ENCODE peak calls at places on chromosomes 2 and 18, in nine cellular contexts. One of them, this sample, is unnamed.

GRCh38 chr2:202035089-202035940 is 1.7 kb downstream of the FZD7 start:
- DNase-seq in NCI-H2081: no peak
- DNase-seq in NCI-H1694: no peak
- DNase-seq in activated naive CD8-positive, alpha-beta T cell treated with anti-CD3 and anti-CD28 coated beads, Interleukin-2, amount 50 U/mL, for 24 hours: peak; percentile 40
- DNase-seq in HFF-Myc: no peak
- DNase-seq in activated CD4-positive, alpha-beta T cell treated with anti-CD3 and anti-CD28 coated beads for 36 hours: peak; percentile 62
- DNase-seq in fibroblast of the conjunctiva: peak; percentile 67
- DNase-seq in HuH-7: no peak
- DNase-seq in activated CD8-positive, alpha-beta memory T cell treated with anti-CD3 and anti-CD28 coated beads for 48 hours: no peak
- DNase-seq in this sample: no peak

GRCh38 chr2:235200216-235200615 is 248.4 kb downstream of the SH3BP4 start:
- DNase-seq in HuH-7: no peak
- DNase-seq in fibroblast of the conjunctiva: no peak
- DNase-seq in NCI-H1694: no peak
- DNase-seq in activated naive CD8-positive, alpha-beta T cell treated with anti-CD3 and anti-CD28 coated beads, Interleukin-2, amount 50 U/mL, for 24 hours: no peak
- DNase-seq in activated CD8-positive, alpha-beta memory T cell treated with anti-CD3 and anti-CD28 coated beads for 48 hours: no peak
- DNase-seq in HFF-Myc: no peak
- DNase-seq in activated CD4-positive, alpha-beta T cell treated with anti-CD3 and anti-CD28 coated beads for 36 hours: no peak
- DNase-seq in NCI-H2081: no peak
- DNase-seq in this sample: no peak

GRCh38 chr18:57466745-57467144 is 31.6 kb downstream of the ONECUT2 start:
- DNase-seq in activated CD4-positive, alpha-beta T cell treated with anti-CD3 and anti-CD28 coated beads for 36 hours: no peak
- DNase-seq in HuH-7: no peak
- DNase-seq in fibroblast of the conjunctiva: no peak
- DNase-seq in activated naive CD8-positive, alpha-beta T cell treated with anti-CD3 and anti-CD28 coated beads, Interleukin-2, amount 50 U/mL, for 24 hours: no peak
- DNase-seq in HFF-Myc: no peak
- DNase-seq in NCI-H2081: no peak
- DNase-seq in NCI-H1694: peak; percentile 6
- DNase-seq in activated CD8-positive, alpha-beta memory T cell treated with anti-CD3 and anti-CD28 coated beads for 48 hours: no peak
- DNase-seq in this sample: no peak

GRCh38 chr18:12742453-12742852 is 39.6 kb downstream of the PSMG2 start:
- DNase-seq in NCI-H2081: no peak
- DNase-seq in activated CD4-positive, alpha-beta T cell treated with anti-CD3 and anti-CD28 coated beads for 36 hours: no peak
- DNase-seq in activated CD8-positive, alpha-beta memory T cell treated with anti-CD3 and anti-CD28 coated beads for 48 hours: no peak
- DNase-seq in activated naive CD8-positive, alpha-beta T cell treated with anti-CD3 and anti-CD28 coated beads, Interleukin-2, amount 50 U/mL, for 24 hours: no peak
- DNase-seq in fibroblast of the conjunctiva: peak; percentile 40
- DNase-seq in HuH-7: no peak
- DNase-seq in HFF-Myc: no peak
- DNase-seq in NCI-H1694: no peak
- DNase-seq in this sample: no peak

GRCh38 chr2:119721462-119721861 is 38.3 kb upstream of the PTPN4 start:
- DNase-seq in activated CD4-positive, alpha-beta T cell treated with anti-CD3 and anti-CD28 coated beads for 36 hours: no peak
- DNase-seq in activated CD8-positive, alpha-beta memory T cell treated with anti-CD3 and anti-CD28 coated beads for 48 hours: no peak
- DNase-seq in activated naive CD8-positive, alpha-beta T cell treated with anti-CD3 and anti-CD28 coated beads, Interleukin-2, amount 50 U/mL, for 24 hours: no peak
- DNase-seq in fibroblast of the conjunctiva: no peak
- DNase-seq in HFF-Myc: no peak
- DNase-seq in NCI-H1694: peak; percentile 22
- DNase-seq in NCI-H2081: no peak
- DNase-seq in HuH-7: peak; percentile 39
- DNase-seq in this sample: no peak

GRCh38 chr2:45134726-45135125 is 125.5 kb upstream of the SIX2 start:
- DNase-seq in HuH-7: no peak
- DNase-seq in activated naive CD8-positive, alpha-beta T cell treated with anti-CD3 and anti-CD28 coated beads, Interleukin-2, amount 50 U/mL, for 24 hours: no peak
- DNase-seq in NCI-H1694: no peak
- DNase-seq in HFF-Myc: no peak
- DNase-seq in NCI-H2081: peak; percentile 12
- DNase-seq in fibroblast of the conjunctiva: no peak
- DNase-seq in activated CD8-positive, alpha-beta memory T cell treated with anti-CD3 and anti-CD28 coated beads for 48 hours: no peak
- DNase-seq in activated CD4-positive, alpha-beta T cell treated with anti-CD3 and anti-CD28 coated beads for 36 hours: no peak
- DNase-seq in this sample: no peak

GRCh38 chr2:23565814-23566213 is 180.8 kb downstream of the KLHL29 start:
- DNase-seq in NCI-H2081: no peak
- DNase-seq in NCI-H1694: no peak
- DNase-seq in HuH-7: no peak
- DNase-seq in activated CD4-positive, alpha-beta T cell treated with anti-CD3 and anti-CD28 coated beads for 36 hours: no peak
- DNase-seq in activated naive CD8-positive, alpha-beta T cell treated with anti-CD3 and anti-CD28 coated beads, Interleukin-2, amount 50 U/mL, for 24 hours: no peak
- DNase-seq in fibroblast of the conjunctiva: no peak
- DNase-seq in activated CD8-positive, alpha-beta memory T cell treated with anti-CD3 and anti-CD28 coated beads for 48 hours: no peak
- DNase-seq in HFF-Myc: no peak
- DNase-seq in this sample: no peak

GRCh38 chr18:24878289-24878688 is 417.9 kb downstream of the HRH4 start:
- DNase-seq in NCI-H1694: peak; percentile 4
- DNase-seq in HFF-Myc: no peak
- DNase-seq in activated CD8-positive, alpha-beta memory T cell treated with anti-CD3 and anti-CD28 coated beads for 48 hours: no peak
- DNase-seq in activated naive CD8-positive, alpha-beta T cell treated with anti-CD3 and anti-CD28 coated beads, Interleukin-2, amount 50 U/mL, for 24 hours: no peak
- DNase-seq in NCI-H2081: peak; percentile 4
- DNase-seq in activated CD4-positive, alpha-beta T cell treated with anti-CD3 and anti-CD28 coated beads for 36 hours: no peak
- DNase-seq in HuH-7: no peak
- DNase-seq in fibroblast of the conjunctiva: peak; percentile 49
- DNase-seq in this sample: no peak

GRCh38 chr2:7567646-7568045 is 650.4 kb downstream of the RNF144A start:
- DNase-seq in activated CD4-positive, alpha-beta T cell treated with anti-CD3 and anti-CD28 coated beads for 36 hours: peak; percentile 81
- DNase-seq in activated CD8-positive, alpha-beta memory T cell treated with anti-CD3 and anti-CD28 coated beads for 48 hours: peak; percentile 40
- DNase-seq in HFF-Myc: no peak
- DNase-seq in activated naive CD8-positive, alpha-beta T cell treated with anti-CD3 and anti-CD28 coated beads, Interleukin-2, amount 50 U/mL, for 24 hours: peak; percentile 50
- DNase-seq in NCI-H1694: no peak
- DNase-seq in NCI-H2081: no peak
- DNase-seq in HuH-7: no peak
- DNase-seq in fibroblast of the conjunctiva: no peak
- DNase-seq in this sample: no peak

GRCh38 chr2:192993059-192993458 is 798.3 kb upstream of the TMEFF2 start:
- DNase-seq in NCI-H2081: no peak
- DNase-seq in activated CD4-positive, alpha-beta T cell treated with anti-CD3 and anti-CD28 coated beads for 36 hours: no peak
- DNase-seq in HuH-7: no peak
- DNase-seq in activated naive CD8-positive, alpha-beta T cell treated with anti-CD3 and anti-CD28 coated beads, Interleukin-2, amount 50 U/mL, for 24 hours: no peak
- DNase-seq in NCI-H1694: no peak
- DNase-seq in fibroblast of the conjunctiva: no peak
- DNase-seq in HFF-Myc: no peak
- DNase-seq in activated CD8-positive, alpha-beta memory T cell treated with anti-CD3 and anti-CD28 coated beads for 48 hours: no peak
- DNase-seq in this sample: no peak

GRCh38 chr2:15969214-15969613 is 28.9 kb downstream of the MYCN start:
- DNase-seq in NCI-H1694: no peak
- DNase-seq in HFF-Myc: no peak
- DNase-seq in activated CD8-positive, alpha-beta memory T cell treated with anti-CD3 and anti-CD28 coated beads for 48 hours: no peak
- DNase-seq in HuH-7: no peak
- DNase-seq in NCI-H2081: no peak
- DNase-seq in activated CD4-positive, alpha-beta T cell treated with anti-CD3 and anti-CD28 coated beads for 36 hours: no peak
- DNase-seq in activated naive CD8-positive, alpha-beta T cell treated with anti-CD3 and anti-CD28 coated beads, Interleukin-2, amount 50 U/mL, for 24 hours: no peak
- DNase-seq in fibroblast of the conjunctiva: no peak
- DNase-seq in this sample: no peak

GRCh38 chr2:188820576-188820975 is 153.6 kb upstream of the COL3A1 start:
- DNase-seq in HuH-7: no peak
- DNase-seq in fibroblast of the conjunctiva: no peak
- DNase-seq in activated CD4-positive, alpha-beta T cell treated with anti-CD3 and anti-CD28 coated beads for 36 hours: no peak
- DNase-seq in NCI-H2081: no peak
- DNase-seq in NCI-H1694: no peak
- DNase-seq in activated naive CD8-positive, alpha-beta T cell treated with anti-CD3 and anti-CD28 coated beads, Interleukin-2, amount 50 U/mL, for 24 hours: no peak
- DNase-seq in HFF-Myc: no peak
- DNase-seq in activated CD8-positive, alpha-beta memory T cell treated with anti-CD3 and anti-CD28 coated beads for 48 hours: no peak
- DNase-seq in this sample: no peak

GRCh38 chr2:78411284-78411683 is 614.2 kb upstream of the REG3G start:
- DNase-seq in activated CD8-positive, alpha-beta memory T cell treated with anti-CD3 and anti-CD28 coated beads for 48 hours: no peak
- DNase-seq in HFF-Myc: no peak
- DNase-seq in activated CD4-positive, alpha-beta T cell treated with anti-CD3 and anti-CD28 coated beads for 36 hours: no peak
- DNase-seq in NCI-H2081: no peak
- DNase-seq in HuH-7: no peak
- DNase-seq in activated naive CD8-positive, alpha-beta T cell treated with anti-CD3 and anti-CD28 coated beads, Interleukin-2, amount 50 U/mL, for 24 hours: no peak
- DNase-seq in NCI-H1694: no peak
- DNase-seq in fibroblast of the conjunctiva: no peak
- DNase-seq in this sample: no peak

GRCh38 chr2:30631051-30631671 is 176.1 kb downstream of the CAPN13 start:
- DNase-seq in NCI-H2081: no peak
- DNase-seq in activated CD4-positive, alpha-beta T cell treated with anti-CD3 and anti-CD28 coated beads for 36 hours: no peak
- DNase-seq in HuH-7: no peak
- DNase-seq in NCI-H1694: no peak
- DNase-seq in activated CD8-positive, alpha-beta memory T cell treated with anti-CD3 and anti-CD28 coated beads for 48 hours: no peak
- DNase-seq in activated naive CD8-positive, alpha-beta T cell treated with anti-CD3 and anti-CD28 coated beads, Interleukin-2, amount 50 U/mL, for 24 hours: no peak
- DNase-seq in HFF-Myc: no peak
- DNase-seq in fibroblast of the conjunctiva: no peak
- DNase-seq in this sample: no peak

GRCh38 chr2:20620271-20620681 is 30.6 kb downstream of the HS1BP3 start:
- DNase-seq in HuH-7: no peak
- DNase-seq in NCI-H1694: no peak
- DNase-seq in NCI-H2081: no peak
- DNase-seq in activated naive CD8-positive, alpha-beta T cell treated with anti-CD3 and anti-CD28 coated beads, Interleukin-2, amount 50 U/mL, for 24 hours: no peak
- DNase-seq in fibroblast of the conjunctiva: no peak
- DNase-seq in activated CD8-positive, alpha-beta memory T cell treated with anti-CD3 and anti-CD28 coated beads for 48 hours: no peak
- DNase-seq in activated CD4-positive, alpha-beta T cell treated with anti-CD3 and anti-CD28 coated beads for 36 hours: no peak
- DNase-seq in HFF-Myc: no peak
- DNase-seq in this sample: no peak

GRCh38 chr2:180411631-180412030 is 404.5 kb upstream of the CWC22 start:
- DNase-seq in NCI-H1694: no peak
- DNase-seq in activated CD4-positive, alpha-beta T cell treated with anti-CD3 and anti-CD28 coated beads for 36 hours: no peak
- DNase-seq in activated CD8-positive, alpha-beta memory T cell treated with anti-CD3 and anti-CD28 coated beads for 48 hours: no peak
- DNase-seq in fibroblast of the conjunctiva: no peak
- DNase-seq in NCI-H2081: no peak
- DNase-seq in HuH-7: peak; percentile 8
- DNase-seq in HFF-Myc: no peak
- DNase-seq in activated naive CD8-positive, alpha-beta T cell treated with anti-CD3 and anti-CD28 coated beads, Interleukin-2, amount 50 U/mL, for 24 hours: no peak
- DNase-seq in this sample: no peak

GRCh38 chr2:37441055-37441454 is 96.6 kb downstream of the QPCT start:
- DNase-seq in activated naive CD8-positive, alpha-beta T cell treated with anti-CD3 and anti-CD28 coated beads, Interleukin-2, amount 50 U/mL, for 24 hours: no peak
- DNase-seq in fibroblast of the conjunctiva: no peak
- DNase-seq in activated CD4-positive, alpha-beta T cell treated with anti-CD3 and anti-CD28 coated beads for 36 hours: no peak
- DNase-seq in NCI-H2081: no peak
- DNase-seq in HFF-Myc: no peak
- DNase-seq in activated CD8-positive, alpha-beta memory T cell treated with anti-CD3 and anti-CD28 coated beads for 48 hours: no peak
- DNase-seq in HuH-7: no peak
- DNase-seq in NCI-H1694: no peak
- DNase-seq in this sample: no peak

GRCh38 chr2:10880586-10881321 is 31.0 kb upstream of the KCNF1 start:
- DNase-seq in activated naive CD8-positive, alpha-beta T cell treated with anti-CD3 and anti-CD28 coated beads, Interleukin-2, amount 50 U/mL, for 24 hours: no peak
- DNase-seq in NCI-H1694: no peak
- DNase-seq in HuH-7: no peak
- DNase-seq in NCI-H2081: no peak
- DNase-seq in activated CD4-positive, alpha-beta T cell treated with anti-CD3 and anti-CD28 coated beads for 36 hours: peak; percentile 30
- DNase-seq in fibroblast of the conjunctiva: no peak
- DNase-seq in HFF-Myc: no peak
- DNase-seq in activated CD8-positive, alpha-beta memory T cell treated with anti-CD3 and anti-CD28 coated beads for 48 hours: no peak
- DNase-seq in this sample: no peak

GRCh38 chr2:9975805-9976447 is 24.4 kb downstream of the GRHL1 start:
- DNase-seq in activated CD8-positive, alpha-beta memory T cell treated with anti-CD3 and anti-CD28 coated beads for 48 hours: peak; percentile 9
- DNase-seq in HuH-7: no peak
- DNase-seq in HFF-Myc: peak; percentile 97
- DNase-seq in NCI-H1694: no peak
- DNase-seq in NCI-H2081: no peak
- DNase-seq in activated naive CD8-positive, alpha-beta T cell treated with anti-CD3 and anti-CD28 coated beads, Interleukin-2, amount 50 U/mL, for 24 hours: peak; percentile 36
- DNase-seq in fibroblast of the conjunctiva: peak; percentile 95
- DNase-seq in activated CD4-positive, alpha-beta T cell treated with anti-CD3 and anti-CD28 coated beads for 36 hours: peak; percentile 66
- DNase-seq in this sample: no peak

GRCh38 chr18:8785855-8786765 is 80.8 kb downstream of the MTCL1 start:
- DNase-seq in HuH-7: no peak
- DNase-seq in HFF-Myc: no peak
- DNase-seq in NCI-H1694: no peak
- DNase-seq in activated CD4-positive, alpha-beta T cell treated with anti-CD3 and anti-CD28 coated beads for 36 hours: no peak
- DNase-seq in activated naive CD8-positive, alpha-beta T cell treated with anti-CD3 and anti-CD28 coated beads, Interleukin-2, amount 50 U/mL, for 24 hours: no peak
- DNase-seq in activated CD8-positive, alpha-beta memory T cell treated with anti-CD3 and anti-CD28 coated beads for 48 hours: no peak
- DNase-seq in fibroblast of the conjunctiva: no peak
- DNase-seq in NCI-H2081: no peak
- DNase-seq in this sample: no peak

GRCh38 chr2:85843543-85843942 is 45.2 kb downstream of the ST3GAL5 start:
- DNase-seq in NCI-H1694: no peak
- DNase-seq in activated CD8-positive, alpha-beta memory T cell treated with anti-CD3 and anti-CD28 coated beads for 48 hours: no peak
- DNase-seq in NCI-H2081: no peak
- DNase-seq in activated naive CD8-positive, alpha-beta T cell treated with anti-CD3 and anti-CD28 coated beads, Interleukin-2, amount 50 U/mL, for 24 hours: peak; percentile 56
- DNase-seq in HFF-Myc: no peak
- DNase-seq in activated CD4-positive, alpha-beta T cell treated with anti-CD3 and anti-CD28 coated beads for 36 hours: peak; percentile 71
- DNase-seq in fibroblast of the conjunctiva: no peak
- DNase-seq in HuH-7: no peak
- DNase-seq in this sample: no peak

GRCh38 chr2:238945433-238946150 is 97.7 kb downstream of the TWIST2 start:
- DNase-seq in HFF-Myc: no peak
- DNase-seq in NCI-H2081: no peak
- DNase-seq in activated CD4-positive, alpha-beta T cell treated with anti-CD3 and anti-CD28 coated beads for 36 hours: peak; percentile 41
- DNase-seq in NCI-H1694: no peak
- DNase-seq in activated naive CD8-positive, alpha-beta T cell treated with anti-CD3 and anti-CD28 coated beads, Interleukin-2, amount 50 U/mL, for 24 hours: no peak
- DNase-seq in fibroblast of the conjunctiva: no peak
- DNase-seq in HuH-7: peak; percentile 37
- DNase-seq in activated CD8-positive, alpha-beta memory T cell treated with anti-CD3 and anti-CD28 coated beads for 48 hours: no peak
- DNase-seq in this sample: no peak

GRCh38 chr2:239151201-239152131 is 249.4 kb downstream of the HDAC4 start:
- DNase-seq in activated CD8-positive, alpha-beta memory T cell treated with anti-CD3 and anti-CD28 coated beads for 48 hours: no peak
- DNase-seq in NCI-H1694: no peak
- DNase-seq in NCI-H2081: no peak
- DNase-seq in HFF-Myc: no peak
- DNase-seq in fibroblast of the conjunctiva: no peak
- DNase-seq in activated naive CD8-positive, alpha-beta T cell treated with anti-CD3 and anti-CD28 coated beads, Interleukin-2, amount 50 U/mL, for 24 hours: no peak
- DNase-seq in HuH-7: no peak
- DNase-seq in activated CD4-positive, alpha-beta T cell treated with anti-CD3 and anti-CD28 coated beads for 36 hours: no peak
- DNase-seq in this sample: no peak

GRCh38 chr18:11502368-11502767 is 107.0 kb upstream of the SLC35G4 start:
- DNase-seq in activated CD8-positive, alpha-beta memory T cell treated with anti-CD3 and anti-CD28 coated beads for 48 hours: no peak
- DNase-seq in NCI-H2081: no peak
- DNase-seq in fibroblast of the conjunctiva: no peak
- DNase-seq in HFF-Myc: no peak
- DNase-seq in activated CD4-positive, alpha-beta T cell treated with anti-CD3 and anti-CD28 coated beads for 36 hours: no peak
- DNase-seq in activated naive CD8-positive, alpha-beta T cell treated with anti-CD3 and anti-CD28 coated beads, Interleukin-2, amount 50 U/mL, for 24 hours: no peak
- DNase-seq in NCI-H1694: no peak
- DNase-seq in HuH-7: no peak
- DNase-seq in this sample: no peak

GRCh38 chr2:217838409-217838831 is 164.4 kb downstream of the TNS1 start:
- DNase-seq in HuH-7: no peak
- DNase-seq in activated naive CD8-positive, alpha-beta T cell treated with anti-CD3 and anti-CD28 coated beads, Interleukin-2, amount 50 U/mL, for 24 hours: no peak
- DNase-seq in fibroblast of the conjunctiva: no peak
- DNase-seq in activated CD8-positive, alpha-beta memory T cell treated with anti-CD3 and anti-CD28 coated beads for 48 hours: no peak
- DNase-seq in HFF-Myc: no peak
- DNase-seq in NCI-H1694: no peak
- DNase-seq in NCI-H2081: no peak
- DNase-seq in activated CD4-positive, alpha-beta T cell treated with anti-CD3 and anti-CD28 coated beads for 36 hours: no peak
- DNase-seq in this sample: no peak

GRCh38 chr2:101253013-101253712 is 477 bp downstream of the CNOT11 start:
- DNase-seq in NCI-H2081: peak; percentile 28
- DNase-seq in NCI-H1694: peak; percentile 25
- DNase-seq in activated naive CD8-positive, alpha-beta T cell treated with anti-CD3 and anti-CD28 coated beads, Interleukin-2, amount 50 U/mL, for 24 hours: peak; percentile 69
- DNase-seq in HFF-Myc: no peak
- DNase-seq in fibroblast of the conjunctiva: peak; percentile 24
- DNase-seq in HuH-7: no peak
- DNase-seq in activated CD4-positive, alpha-beta T cell treated with anti-CD3 and anti-CD28 coated beads for 36 hours: peak; percentile 85
- DNase-seq in activated CD8-positive, alpha-beta memory T cell treated with anti-CD3 and anti-CD28 coated beads for 48 hours: peak; percentile 51
- DNase-seq in this sample: peak; percentile 70

GRCh38 chr2:29022455-29023128 is 41.5 kb downstream of the TOGARAM2 start:
- DNase-seq in HFF-Myc: no peak
- DNase-seq in activated CD8-positive, alpha-beta memory T cell treated with anti-CD3 and anti-CD28 coated beads for 48 hours: no peak
- DNase-seq in HuH-7: no peak
- DNase-seq in fibroblast of the conjunctiva: no peak
- DNase-seq in NCI-H1694: no peak
- DNase-seq in activated CD4-positive, alpha-beta T cell treated with anti-CD3 and anti-CD28 coated beads for 36 hours: no peak
- DNase-seq in activated naive CD8-positive, alpha-beta T cell treated with anti-CD3 and anti-CD28 coated beads, Interleukin-2, amount 50 U/mL, for 24 hours: no peak
- DNase-seq in NCI-H2081: no peak
- DNase-seq in this sample: no peak

GRCh38 chr2:11940121-11940743 is 193.8 kb downstream of the LPIN1 start:
- DNase-seq in HuH-7: no peak
- DNase-seq in HFF-Myc: no peak
- DNase-seq in activated CD8-positive, alpha-beta memory T cell treated with anti-CD3 and anti-CD28 coated beads for 48 hours: no peak
- DNase-seq in activated CD4-positive, alpha-beta T cell treated with anti-CD3 and anti-CD28 coated beads for 36 hours: no peak
- DNase-seq in activated naive CD8-positive, alpha-beta T cell treated with anti-CD3 and anti-CD28 coated beads, Interleukin-2, amount 50 U/mL, for 24 hours: no peak
- DNase-seq in NCI-H1694: no peak
- DNase-seq in fibroblast of the conjunctiva: no peak
- DNase-seq in NCI-H2081: no peak
- DNase-seq in this sample: no peak

GRCh38 chr2:203061346-203061745 is 46.7 kb downstream of the NBEAL1 start:
- DNase-seq in NCI-H2081: no peak
- DNase-seq in NCI-H1694: no peak
- DNase-seq in activated CD4-positive, alpha-beta T cell treated with anti-CD3 and anti-CD28 coated beads for 36 hours: no peak
- DNase-seq in HuH-7: peak; percentile 29
- DNase-seq in HFF-Myc: peak; percentile 26
- DNase-seq in activated naive CD8-positive, alpha-beta T cell treated with anti-CD3 and anti-CD28 coated beads, Interleukin-2, amount 50 U/mL, for 24 hours: no peak
- DNase-seq in fibroblast of the conjunctiva: peak; percentile 6
- DNase-seq in activated CD8-positive, alpha-beta memory T cell treated with anti-CD3 and anti-CD28 coated beads for 48 hours: no peak
- DNase-seq in this sample: no peak

GRCh38 chr2:235745597-235745996 is 251.8 kb downstream of the AGAP1 start:
- DNase-seq in activated CD4-positive, alpha-beta T cell treated with anti-CD3 and anti-CD28 coated beads for 36 hours: no peak
- DNase-seq in HuH-7: no peak
- DNase-seq in HFF-Myc: no peak
- DNase-seq in activated naive CD8-positive, alpha-beta T cell treated with anti-CD3 and anti-CD28 coated beads, Interleukin-2, amount 50 U/mL, for 24 hours: no peak
- DNase-seq in NCI-H2081: no peak
- DNase-seq in fibroblast of the conjunctiva: no peak
- DNase-seq in activated CD8-positive, alpha-beta memory T cell treated with anti-CD3 and anti-CD28 coated beads for 48 hours: no peak
- DNase-seq in NCI-H1694: no peak
- DNase-seq in this sample: no peak

GRCh38 chr18:39655341-39655740 is 2089.7 kb upstream of the CELF4 start:
- DNase-seq in activated CD8-positive, alpha-beta memory T cell treated with anti-CD3 and anti-CD28 coated beads for 48 hours: no peak
- DNase-seq in NCI-H2081: no peak
- DNase-seq in NCI-H1694: no peak
- DNase-seq in HuH-7: no peak
- DNase-seq in HFF-Myc: no peak
- DNase-seq in activated naive CD8-positive, alpha-beta T cell treated with anti-CD3 and anti-CD28 coated beads, Interleukin-2, amount 50 U/mL, for 24 hours: no peak
- DNase-seq in fibroblast of the conjunctiva: no peak
- DNase-seq in activated CD4-positive, alpha-beta T cell treated with anti-CD3 and anti-CD28 coated beads for 36 hours: no peak
- DNase-seq in this sample: no peak

This sample was measured in effector CD4-positive, alpha-beta T cell.